ENCODE peak calls at places on chromosomes 11 and 22, in seven cellular contexts. U is A549, J is kidney, V is pancreas, K is GM23338, X is BJ, S is retinal pigment epithelial cell. E is an unnamed sample.

GRCh38 chr11:34049058-34049457 is 2.5 kb upstream of the CAPRIN1 start:
- DNase-seq in U (no peak), J (no peak), V (no peak), K (no peak), X (no peak), S (no peak), E (no peak)

GRCh38 chr11:45993438-45994064 is 71.1 kb downstream of the LARGE2 start:
- DNase-seq in U (no peak), J (no peak), V (no peak), K (peak), X (no peak), S (no peak), E (no peak)

GRCh38 chr11:6455070-6455469 is 14.3 kb upstream of the HPX start:
- DNase-seq in U (no peak), J (no peak), V (no peak), K (no peak), X (no peak), S (no peak), E (no peak)

GRCh38 chr22:21970800-21971617 is 11.6 kb downstream of the TOP3B start:
- DNase-seq in U (no peak), J (no peak), V (peak), K (no peak), X (no peak), S (no peak), E (no peak)

GRCh38 chr11:125214466-125215204 is 50.1 kb downstream of the PKNOX2 start:
- DNase-seq in U (no peak), J (peak), V (no peak), K (no peak), X (no peak), S (no peak), E (no peak)

GRCh38 chr11:4863893-4864292 is 14.9 kb upstream of the OR51S1 start:
- DNase-seq in U (no peak), J (no peak), V (no peak), K (no peak), X (no peak), S (no peak), E (no peak)

GRCh38 chr11:101091781-101092180 is 37.8 kb downstream of the PGR start:
- DNase-seq in U (no peak), J (no peak), V (no peak), K (no peak), X (no peak), S (no peak), E (no peak)

GRCh38 chr11:100925935-100926334 is 203.7 kb downstream of the PGR start:
- DNase-seq in U (peak), J (no peak), V (no peak), K (no peak), X (no peak), S (peak), E (peak)

GRCh38 chr22:48240165-48240934 is 1477.9 kb downstream of the TBC1D22A start:
- DNase-seq in U (no peak), J (no peak), V (no peak), K (no peak), X (no peak), S (no peak), E (no peak)

GRCh38 chr22:37193629-37194191 is 5.7 kb upstream of the C1QTNF6 start:
- DNase-seq in U (peak), J (peak), V (no peak), K (no peak), X (no peak), S (no peak), E (no peak)

GRCh38 chr11:79243412-79244174 is 197.2 kb downstream of the TENM4 start:
- DNase-seq in U (peak), J (no peak), V (no peak), K (no peak), X (no peak), S (no peak), E (no peak)

GRCh38 chr22:20204281-20204680 is 53.4 kb upstream of the CCDC188 start:
- DNase-seq in U (no peak), J (no peak), V (no peak), K (no peak), X (no peak), S (no peak), E (no peak)

GRCh38 chr11:75100314-75100713 is 3.6 kb upstream of the OR2AT4 start:
- DNase-seq in U (peak), J (no peak), V (no peak), K (no peak), X (no peak), S (no peak), E (peak)

GRCh38 chr11:35178067-35178805 is 39.3 kb downstream of the CD44 start:
- DNase-seq in U (no peak), J (no peak), V (no peak), K (no peak), X (no peak), S (no peak), E (no peak)

GRCh38 chr11:35178862-35179261 is 39.9 kb downstream of the CD44 start:
- DNase-seq in U (no peak), J (no peak), V (no peak), K (no peak), X (no peak), S (no peak), E (no peak)

GRCh38 chr11:35180311-35181233 is 41.6 kb downstream of the CD44 start:
- DNase-seq in U (no peak), J (no peak), V (no peak), K (peak), X (no peak), S (no peak), E (no peak)

GRCh38 chr11:35177370-35177769 is 38.4 kb downstream of the CD44 start:
- DNase-seq in U (no peak), J (no peak), V (no peak), K (no peak), X (no peak), S (no peak), E (no peak)

GRCh38 chr11:35179466-35180135 is 40.6 kb downstream of the CD44 start:
- DNase-seq in U (no peak), J (no peak), V (no peak), K (no peak), X (no peak), S (no peak), E (no peak)
- H3K4me3 ChIP-seq in U (no peak), J (no peak), V (no peak), K (no peak), X (no peak), S (no peak), E (no peak)

DNA sequence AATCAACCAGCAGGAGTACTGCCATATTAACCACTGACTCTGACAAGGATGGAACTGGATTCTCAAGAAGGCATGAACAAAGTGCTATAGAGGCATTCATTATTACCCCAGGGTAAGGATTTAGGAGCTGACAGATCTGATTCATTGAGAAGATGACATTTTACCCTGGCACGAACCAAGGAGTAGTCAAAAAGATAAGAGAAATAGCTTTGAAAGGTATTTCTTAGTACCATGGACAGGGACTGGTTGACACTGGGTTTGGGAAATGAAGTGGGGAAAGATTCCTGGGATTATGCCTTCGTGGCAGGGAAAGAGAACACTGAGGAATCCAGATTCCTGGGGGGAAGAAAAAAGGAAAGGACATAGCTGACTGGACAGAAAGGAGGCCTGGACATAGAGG is 5.1 kb upstream of the SAAL1 start:
- DNase-seq in U (no peak), J (no peak), V (no peak), K (peak), X (no peak), S (no peak), E (no peak)
- H3K4me3 ChIP-seq in U (no peak), J (no peak), V (no peak), K (no peak), X (no peak), S (no peak), E (no peak)

GRCh38 chr11:131095501-131096185 is 179.4 kb upstream of the SNX19 start:
- DNase-seq in U (no peak), J (no peak), V (no peak), K (peak), X (no peak), S (no peak), E (no peak)
- H3K4me3 ChIP-seq in U (no peak), J (no peak), V (no peak), K (no peak), X (no peak), S (no peak), E (no peak)

GRCh38 chr11:65611028-65611757 is 2.8 kb downstream of the MAP3K11 start:
- DNase-seq in U (no peak), J (peak), V (peak), K (peak), X (no peak), S (no peak), E (no peak)
- H3K4me3 ChIP-seq in U (no peak), J (peak), V (peak), K (peak), X (no peak), S (peak), E (peak)

E was measured in HFF-Myc.